ENCODE peak calls at places on chromosomes 2 and 18, in seven cellular contexts. V is HCT116, P is HepG2, N is SK-N-SH, O is K562, B is H1, G is GM12878. T is an unnamed sample.

GRCh38 chr2:56295666-56296065 is 111.9 kb downstream of the CCDC85A start:
- DNase-seq in O (no peak), B (no peak), N (no peak), V (no peak), G (no peak), P (no peak), T (no peak)

GRCh38 chr18:3329871-3330270 is 67.9 kb downstream of the MYL12B start:
- DNase-seq in O (no peak), B (no peak), P (no peak), V (no peak), N (no peak), G (no peak), T (no peak)

GRCh38 chr2:218476676-218477075 is 57.8 kb downstream of the VIL1 start:
- DNase-seq in O (no peak), B (no peak), G (no peak), V (no peak), N (no peak), P (no peak), T (no peak)

GRCh38 chr2:232372231-232373208 is 6.0 kb upstream of the ALPP start:
- DNase-seq in O (no peak), N (peak), P (no peak), V (no peak), B (no peak), G (no peak), T (no peak)

GRCh38 chr2:120431386-120432292 is 85.7 kb downstream of the INHBB start:
- DNase-seq in N (no peak), O (no peak), G (no peak), P (no peak), B (no peak), V (no peak), T (no peak)

GRCh38 chr2:184498936-184499335 is 99.4 kb upstream of the ZNF804A start:
- DNase-seq in N (no peak), P (no peak), B (no peak), O (no peak), V (no peak), G (no peak), T (no peak)

GRCh38 chr2:74704216-74704615 is 50.2 kb downstream of the SEMA4F start:
- DNase-seq in N (no peak), O (no peak), V (no peak), P (no peak), G (no peak), B (no peak), T (no peak)

GRCh38 chr2:80852079-80852807 is 547.7 kb upstream of the LRRTM1 start:
- DNase-seq in N (no peak), B (no peak), G (no peak), V (no peak), P (no peak), O (no peak), T (no peak)

GRCh38 chr2:165067958-165068612 is 112.8 kb upstream of the SLC38A11 start:
- DNase-seq in G (no peak), N (peak), O (no peak), P (no peak), B (peak), V (no peak), T (no peak)

GRCh38 chr2:144701259-144701658 is 181.3 kb upstream of the ZEB2 start:
- DNase-seq in V (no peak), P (no peak), B (no peak), N (no peak), G (no peak), O (no peak), T (no peak)

GRCh38 chr2:79831919-79832318 is 319.1 kb downstream of the CTNNA2 start:
- DNase-seq in O (no peak), P (no peak), B (no peak), G (no peak), V (no peak), N (no peak), T (no peak)

GRCh38 chr18:44758821-44759624 is 78.3 kb downstream of the SETBP1 start:
- DNase-seq in G (peak), N (no peak), O (no peak), V (no peak), B (no peak), P (no peak), T (no peak)

DNA sequence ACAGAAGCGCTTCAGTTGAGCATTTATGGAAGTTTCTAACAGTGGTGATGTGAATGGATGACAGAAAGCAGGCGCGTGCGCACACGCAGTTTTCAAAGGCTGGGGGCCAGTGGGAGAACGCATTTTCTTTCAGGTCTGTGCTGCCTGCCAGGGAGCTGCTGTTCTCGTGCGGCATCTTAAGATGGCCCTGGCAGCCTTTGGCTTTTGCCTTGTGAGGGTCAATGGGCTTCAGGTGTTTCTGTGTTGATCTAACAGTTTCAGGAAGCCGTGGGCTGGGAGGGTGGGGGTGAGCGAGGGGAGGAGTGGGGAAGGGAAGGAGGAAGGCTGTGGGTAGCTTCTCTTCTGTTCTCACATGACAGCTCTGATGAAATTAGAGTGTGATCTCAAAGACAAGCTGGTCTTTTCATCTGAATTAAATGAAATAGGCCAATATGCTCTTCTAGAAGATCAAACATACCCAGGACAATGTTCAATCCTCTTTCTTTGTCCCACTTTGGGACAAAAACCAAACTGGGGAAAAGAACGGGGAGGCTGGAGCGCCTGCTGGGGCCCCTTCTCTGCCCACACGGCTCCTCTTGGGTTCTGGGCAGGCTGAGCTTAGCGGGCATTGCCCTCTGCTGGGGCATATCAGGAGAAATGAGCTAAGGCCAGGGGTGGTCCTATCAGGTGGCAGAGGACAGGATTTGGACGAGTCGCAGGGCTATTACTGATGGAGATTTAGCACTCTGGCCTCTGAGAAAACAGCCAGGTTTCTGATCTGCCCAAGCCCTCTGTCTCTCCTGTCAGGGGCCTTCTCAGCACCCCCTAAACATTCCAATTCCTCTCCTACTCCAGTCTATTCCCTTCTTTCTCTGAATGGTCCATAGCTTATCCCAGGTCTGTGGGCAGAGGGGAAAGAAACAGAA is 126.2 kb upstream of the LGALSL start:
- DNase-seq in O (no peak), G (peak), N (peak), P (no peak), V (no peak), B (no peak), T (no peak)
- TF ChIP-seq JUND in O (no peak), G (no peak), N (no peak), P (no peak), V (no peak), B (no peak), T (no peak)

GRCh38 chr2:22854588-22854987 is 530.4 kb upstream of the KLHL29 start:
- DNase-seq in N (no peak), V (no peak), P (no peak), B (no peak), G (no peak), O (no peak), T (no peak)

GRCh38 chr2:22850310-22850709 is 534.7 kb upstream of the KLHL29 start:
- DNase-seq in P (no peak), B (no peak), V (no peak), N (no peak), G (no peak), O (no peak), T (no peak)

GRCh38 chr2:22855081-22855480 is 529.9 kb upstream of the KLHL29 start:
- DNase-seq in P (peak), O (no peak), N (no peak), B (no peak), V (no peak), G (no peak), T (no peak)

DNA sequence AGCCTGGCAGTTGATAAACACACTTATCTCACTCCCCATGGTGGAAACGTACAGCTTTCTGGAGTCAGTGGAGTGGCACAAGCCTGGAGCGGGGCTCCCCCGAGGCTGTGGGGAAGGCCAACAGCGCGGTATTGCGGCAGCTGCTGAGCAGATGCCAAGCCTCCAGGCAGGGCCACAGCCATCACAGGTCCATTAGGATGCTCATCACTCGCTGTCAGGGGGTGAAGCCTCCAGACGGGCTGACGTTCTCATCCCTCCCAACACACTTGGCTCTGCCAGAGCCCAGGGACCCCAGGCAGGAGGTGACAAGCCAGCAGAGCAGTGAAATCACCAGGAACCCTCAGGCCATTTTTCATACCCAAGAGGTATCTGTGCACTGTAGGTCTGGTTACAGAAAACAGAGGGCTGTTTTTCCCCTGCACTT is 529.2 kb upstream of the KLHL29 start:
- DNase-seq in N (peak), G (no peak), V (no peak), B (no peak), P (no peak), O (no peak), T (no peak)
- TF ChIP-seq JUND in N (no peak), G (no peak), V (no peak), B (no peak), P (no peak), O (no peak), T (no peak)

GRCh38 chr18:58183226-58183625 is 139.2 kb downstream of the NEDD4L start:
- DNase-seq in N (no peak), G (no peak), B (no peak), V (no peak), P (no peak), O (no peak), T (peak)
- TF ChIP-seq JUND in N (no peak), G (no peak), B (no peak), V (no peak), P (no peak), O (no peak), T (no peak)

GRCh38 chr2:201383156-201383555 is 26.0 kb upstream of the FLACC1 start:
- DNase-seq in N (no peak), V (no peak), P (no peak), B (no peak), G (no peak), O (peak), T (no peak)

GRCh38 chr2:201377218-201377617 is 20.1 kb upstream of the FLACC1 start:
- DNase-seq in V (no peak), P (no peak), G (no peak), N (no peak), O (no peak), B (no peak), T (no peak)

GRCh38 chr2:201378496-201379397 is 21.6 kb upstream of the FLACC1 start:
- DNase-seq in G (no peak), B (no peak), O (no peak), P (no peak), V (no peak), N (no peak), T (no peak)
- TF ChIP-seq JUND in G (no peak), B (no peak), O (no peak), P (no peak), V (no peak), N (peak), T (no peak)

DNA sequence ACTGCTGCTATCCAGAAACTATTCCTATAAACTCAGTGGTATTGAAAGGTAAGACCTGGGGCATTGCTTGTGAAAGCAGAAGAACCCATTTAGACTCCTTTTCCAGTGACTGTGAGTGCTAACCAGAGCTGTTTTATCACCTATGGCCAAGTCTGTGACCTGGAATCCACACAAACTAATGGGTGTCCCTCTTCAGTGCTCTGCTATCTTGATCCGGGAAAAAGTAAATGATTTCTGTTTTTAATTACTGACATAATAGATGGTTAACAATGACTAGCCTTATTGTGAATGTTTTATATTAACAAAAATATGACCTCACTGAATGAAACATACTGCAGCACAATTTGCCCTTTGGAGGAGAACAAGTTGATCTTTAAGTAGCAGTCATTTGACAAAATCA is 251.6 kb upstream of the MC4R start:
- DNase-seq in B (no peak), G (no peak), O (no peak), P (no peak), N (peak), V (no peak), T (no peak)
- TF ChIP-seq JUND in B (no peak), G (no peak), O (no peak), P (no peak), N (no peak), V (no peak), T (no peak)

GRCh38 chr2:24886640-24887324 is 33.3 kb downstream of the ADCY3 start:
- DNase-seq in P (no peak), O (no peak), V (no peak), G (no peak), B (no peak), N (no peak), T (no peak)
- TF ChIP-seq JUND in P (no peak), O (no peak), V (no peak), G (no peak), B (no peak), N (no peak), T (no peak)

GRCh38 chr18:32372047-32372380 is 98.7 kb downstream of the GAREM1 start:
- DNase-seq in O (no peak), B (no peak), G (no peak), P (no peak), N (no peak), V (no peak), T (peak)

GRCh38 chr18:32372381-32373061 is 98.2 kb downstream of the GAREM1 start:
- DNase-seq in B (no peak), G (no peak), V (peak), N (no peak), O (no peak), P (peak), T (peak)

GRCh38 chr18:32373505-32373904 is 97.2 kb downstream of the GAREM1 start:
- DNase-seq in O (no peak), V (no peak), B (no peak), P (no peak), G (no peak), N (no peak), T (no peak)

GRCh38 chr18:32371384-32371783 is 99.3 kb downstream of the GAREM1 start:
- DNase-seq in P (no peak), V (no peak), G (no peak), N (no peak), B (no peak), O (no peak), T (no peak)

DNA sequence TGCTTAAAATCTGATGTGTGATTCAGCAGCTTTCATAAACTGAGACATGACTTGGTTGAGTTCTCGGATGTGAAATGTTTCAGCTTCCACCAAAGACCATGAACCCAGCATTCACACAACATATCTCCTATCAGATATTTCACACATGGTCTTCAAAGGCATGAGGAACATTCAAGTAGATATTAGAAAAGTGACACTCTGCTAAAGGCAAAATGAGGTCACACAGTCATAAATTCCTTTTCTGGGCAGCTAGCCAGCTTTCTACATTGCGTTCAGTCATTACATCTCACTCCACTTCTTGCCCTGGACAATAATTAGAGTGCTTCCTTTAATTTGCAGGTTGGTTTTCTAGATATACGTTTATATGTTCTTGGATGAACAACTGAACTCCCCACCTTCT is 96.7 kb downstream of the GAREM1 start:
- DNase-seq in O (no peak), B (no peak), G (no peak), P (no peak), N (no peak), V (peak), T (no peak)
- TF ChIP-seq JUND in O (no peak), B (no peak), G (no peak), P (no peak), N (no peak), V (no peak), T (no peak)